ENCODE peak calls at places on chromosomes 6 and 20, in six cellular contexts. T is K562, G is endothelial cell of umbilical vein, K is A549, O is HepG2, Y is GM12878. W is an unnamed sample.

GRCh38 chr6:168363811-168364792 is 44.5 kb upstream of the DACT2 start:
- DNase-seq in G (no peak), Y (no peak), T (no peak), K (no peak), O (no peak), W (no peak)

GRCh38 chr20:5220334-5221077 is 93.7 kb downstream of the CDS2 start:
- DNase-seq in K (no peak), Y (no peak), T (no peak), G (no peak), O (no peak), W (no peak)

GRCh38 chr20:50019466-50020256 is 36.9 kb downstream of the SNAI1 start:
- DNase-seq in T (no peak), Y (no peak), K (no peak), O (no peak), G (no peak), W (no peak)

GRCh38 chr6:131643262-131643631 is 6.1 kb downstream of the ENPP3 start:
- DNase-seq in Y (no peak), G (no peak), T (no peak), O (no peak), K (no peak), W (no peak)

GRCh38 chr20:56786503-56786902 is 157.4 kb downstream of the TFAP2C start:
- DNase-seq in K (peak), O (no peak), T (no peak), Y (no peak), G (no peak), W (no peak)

GRCh38 chr6:7041511-7042026 is 66.2 kb upstream of the RREB1 start:
- DNase-seq in G (no peak), K (no peak), O (no peak), Y (no peak), T (peak), W (peak)

GRCh38 chr20:33339515-33340058 is 56.6 kb downstream of the BPIFB1 start:
- DNase-seq in G (no peak), Y (no peak), K (no peak), T (peak), O (peak), W (no peak)

GRCh38 chr20:37421988-37422387 is 76.0 kb downstream of the SRC start:
- DNase-seq in O (no peak), T (no peak), K (no peak), G (peak), Y (no peak), W (no peak)

GRCh38 chr6:79570129-79570801 is 33.0 kb upstream of the LCA5 start:
- DNase-seq in Y (no peak), O (peak), T (no peak), G (peak), K (no peak), W (no peak)

GRCh38 chr6:5081955-5082354 is 3.2 kb upstream of the PPP1R3G start:
- DNase-seq in G (no peak), T (no peak), K (no peak), Y (no peak), O (no peak), W (no peak)

GRCh38 chr6:31740397-31741223 is 805 bp downstream of the MSH5 start:
- DNase-seq in T (peak), K (no peak), Y (no peak), G (no peak), O (no peak), W (peak)

GRCh38 chr6:31737315-31738047 is 1.2 kb upstream of the CLIC1 start:
- DNase-seq in T (peak), K (peak), G (peak), O (peak), Y (no peak), W (peak)

GRCh38 chr6:31738048-31738979 is 1.5 kb upstream of the MSH5 start:
- DNase-seq in K (peak), G (peak), O (peak), T (peak), Y (peak), W (peak)

GRCh38 chr6:31741815-31742214 is 2.0 kb downstream of the MSH5 start:
- DNase-seq in T (no peak), G (no peak), Y (no peak), O (no peak), K (no peak), W (no peak)

DNA sequence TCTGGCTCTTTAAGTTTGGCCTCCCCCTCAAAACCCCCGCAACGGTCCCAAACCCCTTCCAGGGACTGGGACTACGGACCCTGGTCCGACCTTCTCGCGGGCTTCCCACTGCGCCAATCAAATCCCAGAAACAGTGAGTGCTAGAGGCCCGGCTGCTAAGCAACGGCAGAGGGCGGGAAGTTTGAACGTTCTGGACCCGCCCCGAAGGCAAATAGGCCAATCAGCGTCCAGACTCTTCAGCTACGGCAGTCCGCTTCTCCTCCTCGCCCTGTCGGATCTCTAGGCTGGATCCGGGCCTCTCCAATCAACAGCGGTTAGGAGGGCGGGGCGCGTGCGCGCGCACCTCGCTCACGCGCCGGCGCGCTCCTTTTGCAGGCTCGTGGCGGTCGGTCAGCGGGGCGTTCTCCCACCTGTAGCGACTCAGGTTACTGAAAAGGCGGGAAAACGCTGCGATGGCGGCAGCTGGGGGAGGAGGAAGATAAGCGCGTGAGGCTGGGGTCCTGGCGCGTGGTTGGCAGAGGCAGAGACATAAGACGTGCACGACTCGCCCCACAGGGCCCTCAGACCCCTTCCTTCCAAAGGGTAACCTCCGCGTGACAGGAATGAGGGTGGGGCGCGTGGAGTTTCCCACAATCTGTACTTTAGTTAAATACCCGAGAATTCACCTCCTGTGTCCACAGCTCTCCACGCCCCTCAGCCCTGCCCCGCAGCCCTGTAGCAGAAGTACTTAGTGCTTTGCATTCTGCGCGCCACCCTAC is at the start of gene MSH5:
- DNase-seq in K (peak), O (peak), G (peak), Y (peak), T (peak), W (peak)
- TF ChIP-seq POLR2A in K (peak), O (no peak), G (peak), Y (peak), T (peak), W (peak)

DNA sequence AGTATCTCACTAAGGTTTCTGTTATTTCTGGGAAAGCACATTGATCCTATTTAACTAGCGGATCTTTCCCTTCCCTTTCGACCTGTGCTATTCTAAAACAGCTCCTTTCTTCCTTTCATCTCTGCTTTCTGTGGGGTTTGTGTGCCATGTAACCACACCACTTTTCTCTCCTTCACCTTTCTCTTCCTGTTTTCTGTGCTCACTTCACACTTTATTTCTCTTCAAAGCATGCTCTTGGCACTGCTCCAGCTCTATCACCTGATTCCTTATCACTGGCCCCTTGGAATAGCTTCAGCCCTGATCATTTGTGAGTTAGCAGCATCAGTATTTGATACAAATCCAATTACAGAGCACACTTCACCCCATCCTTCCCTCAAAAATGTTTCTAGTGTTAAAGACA is 8.1 kb upstream of the METTL24 start:
- DNase-seq in K (no peak), G (no peak), T (no peak), O (no peak), Y (no peak), W (no peak)
- TF ChIP-seq MYC in K (no peak), G (no peak), T (no peak), O (no peak), Y (no peak), W (no peak)

DNA sequence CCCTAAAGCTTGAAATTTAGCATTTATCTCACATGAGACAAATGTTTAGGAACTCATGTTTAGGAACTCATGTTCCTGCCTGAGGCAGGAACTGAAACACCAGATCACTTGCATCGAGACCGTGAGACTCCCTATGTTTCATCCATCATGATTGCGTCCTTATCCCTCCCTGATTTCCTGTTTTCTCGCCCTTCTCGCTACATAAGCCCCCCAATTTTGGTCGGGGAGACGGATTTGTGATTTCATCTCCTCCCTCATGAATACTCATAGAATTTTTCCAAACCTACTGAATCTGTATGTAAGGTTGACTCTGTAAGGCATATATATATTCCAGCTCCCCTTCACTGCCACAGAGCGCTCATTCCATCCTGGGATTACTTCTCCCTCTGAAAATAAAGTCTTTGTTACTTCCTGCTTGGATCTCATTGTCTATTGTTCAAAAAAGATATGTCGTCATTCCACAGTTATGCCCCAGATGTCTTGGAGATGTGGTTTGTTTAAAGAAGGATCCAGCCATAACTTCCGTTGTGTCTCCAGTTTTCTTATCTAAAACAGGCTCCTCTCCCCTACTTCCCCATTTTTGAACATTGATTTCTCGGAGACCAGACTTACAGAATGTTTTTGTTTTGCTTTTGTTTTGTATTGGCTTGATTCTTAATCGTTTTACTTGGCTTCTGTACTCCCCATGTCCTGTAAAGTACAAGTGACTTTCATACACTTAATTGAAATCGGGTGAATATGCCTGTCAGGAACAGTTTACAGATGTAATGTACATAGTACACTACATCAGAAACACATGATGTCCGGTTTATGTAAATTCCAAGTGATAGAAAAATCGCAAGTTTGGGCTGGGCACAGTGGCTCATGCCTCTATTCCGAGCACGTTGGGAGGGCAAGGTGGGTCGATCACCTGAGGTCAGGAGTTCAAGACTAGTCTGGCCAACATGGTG is 118.7 kb downstream of the HFE start:
- DNase-seq in K (peak), O (peak), T (peak), Y (no peak), G (peak), W (peak)
- TF ChIP-seq POLR2A in K (no peak), O (no peak), T (peak), Y (no peak), G (peak), W (no peak)

DNA sequence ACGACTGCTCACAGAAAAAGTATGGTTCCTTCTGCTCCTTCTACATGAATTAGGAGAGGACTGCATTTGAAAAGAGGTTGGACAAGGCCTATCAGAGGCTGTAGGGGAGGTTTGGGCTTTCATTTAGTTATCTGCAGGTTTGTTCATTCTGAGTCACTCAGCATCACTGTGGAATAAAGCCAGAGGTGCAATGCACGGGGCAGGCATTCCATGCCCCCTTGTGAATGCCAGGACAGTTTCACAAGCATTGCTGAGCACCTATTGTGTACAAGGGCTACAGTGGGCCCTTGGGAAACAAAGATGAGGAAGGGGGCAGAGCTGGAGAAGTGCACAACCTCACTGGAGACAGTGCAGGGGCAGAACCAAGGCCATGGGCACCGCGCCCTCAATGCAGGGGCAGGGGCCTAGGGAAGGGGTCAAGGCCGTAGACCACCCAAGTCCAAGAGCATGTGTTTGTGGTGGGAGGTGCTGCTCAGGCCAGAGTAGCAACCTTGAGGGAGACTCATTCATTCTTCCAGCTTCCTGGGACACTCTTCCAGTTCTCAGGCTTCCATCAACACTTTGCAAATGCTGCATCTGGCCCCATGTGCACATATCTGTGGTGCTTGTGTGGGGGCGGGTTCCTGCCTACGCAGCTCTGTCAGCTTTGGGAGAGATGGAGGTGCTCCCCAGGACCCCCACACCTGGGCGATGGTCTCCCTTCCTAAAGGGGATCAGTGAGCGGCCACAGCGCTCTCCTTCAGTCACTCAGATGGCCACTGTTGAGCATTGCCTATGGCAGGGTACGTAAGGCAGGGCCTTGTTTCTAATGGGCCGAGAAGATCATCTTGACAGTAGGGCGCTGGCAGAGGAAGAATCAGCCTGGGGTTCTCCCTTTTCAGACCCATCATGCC is 204.5 kb downstream of the SYNDIG1 start:
- DNase-seq in K (peak), T (no peak), G (no peak), Y (no peak), O (no peak), W (no peak)
- TF ChIP-seq MYC in K (no peak), T (no peak), G (no peak), Y (no peak), O (no peak), W (no peak)

GRCh38 chr20:13995086-13995665 is at the start of gene MACROD2:
- DNase-seq in Y (no peak), G (peak), O (peak), K (peak), T (no peak), W (no peak)
- TF ChIP-seq POLR2A in Y (no peak), G (no peak), O (no peak), K (peak), T (no peak), W (no peak)

GRCh38 chr6:132734694-132735236 is 20.9 kb upstream of the VNN1 start:
- DNase-seq in T (no peak), K (peak), G (no peak), Y (no peak), O (peak), W (peak)
- TF ChIP-seq MYC in T (no peak), K (no peak), G (no peak), Y (no peak), O (no peak), W (peak)